ENCODE peak calls at places on chromosomes 4 and X, in six cellular contexts. One of them, this sample, is unnamed.

GRCh38 chr4:55444822-55445221 is 49.1 kb downstream of the TMEM165 start:
- DNase-seq in PC-9: no peak
- DNase-seq in GM12865: peak; percentile 12
- DNase-seq in NCI-H510A treated with DMSO at 0.1 percent for 48 hours: no peak
- DNase-seq in EL: peak; percentile 33
- DNase-seq in AG09309: no peak
- DNase-seq in this sample: no peak

GRCh38 chr4:86834901-86835300 is 14.3 kb downstream of the SLC10A6 start:
- DNase-seq in PC-9: no peak
- DNase-seq in GM12865: no peak
- DNase-seq in NCI-H510A treated with DMSO at 0.1 percent for 48 hours: peak; percentile 93
- DNase-seq in EL: peak; percentile 80
- DNase-seq in AG09309: peak; percentile 80
- DNase-seq in this sample: no peak

GRCh38 chr4:180827193-180827592 is 1416.0 kb upstream of the TENM3 start:
- DNase-seq in PC-9: no peak
- DNase-seq in GM12865: no peak
- DNase-seq in NCI-H510A treated with DMSO at 0.1 percent for 48 hours: no peak
- DNase-seq in EL: no peak
- DNase-seq in AG09309: peak; percentile 3
- DNase-seq in this sample: no peak

GRCh38 chrX:22081475-22082092 is 49.5 kb downstream of the PHEX start:
- DNase-seq in PC-9: peak; percentile 13
- DNase-seq in GM12865: peak; percentile 64
- DNase-seq in NCI-H510A treated with DMSO at 0.1 percent for 48 hours: no peak
- DNase-seq in EL: peak; percentile 50
- DNase-seq in AG09309: no peak
- DNase-seq in this sample: no peak

GRCh38 chr4:6753103-6753560 is 29.4 kb upstream of the KIAA0232 start:
- DNase-seq in PC-9: peak; percentile 82
- DNase-seq in GM12865: no peak
- DNase-seq in NCI-H510A treated with DMSO at 0.1 percent for 48 hours: no peak
- DNase-seq in EL: no peak
- DNase-seq in AG09309: no peak
- DNase-seq in this sample: no peak

GRCh38 chr4:878796-879729 is 53.1 kb downstream of the GAK start:
- DNase-seq in PC-9: no peak
- DNase-seq in GM12865: no peak
- DNase-seq in NCI-H510A treated with DMSO at 0.1 percent for 48 hours: no peak
- DNase-seq in EL: no peak
- DNase-seq in AG09309: no peak
- DNase-seq in this sample: no peak

GRCh38 chrX:147838465-147839131 is 73.1 kb upstream of the FMR1 start:
- DNase-seq in PC-9: no peak
- DNase-seq in GM12865: peak; percentile 12
- DNase-seq in NCI-H510A treated with DMSO at 0.1 percent for 48 hours: no peak
- DNase-seq in EL: no peak
- DNase-seq in AG09309: no peak
- DNase-seq in this sample: no peak

GRCh38 chr4:47462799-47463234 is 685 bp downstream of the COMMD8 start:
- DNase-seq in PC-9: no peak
- DNase-seq in GM12865: peak; percentile 16
- DNase-seq in NCI-H510A treated with DMSO at 0.1 percent for 48 hours: no peak
- DNase-seq in EL: peak; percentile 24
- DNase-seq in AG09309: no peak
- DNase-seq in this sample: no peak

This sample was measured in AG09319.